ENCODE peak calls at places on chromosomes 1 and 21, in seven cellular contexts. J is ovary, W is sigmoid colon, V is testis, I is body of pancreas, Y is stomach, E is adrenal gland. U is an unnamed sample.

GRCh38 chr1:180484490-180484889 is 17.9 kb downstream of the ACBD6 start:
- DNase-seq in E (no peak), W (no peak), V (no peak), Y (no peak), J (no peak), I (no peak), U (no peak)

GRCh38 chr1:61433646-61434045 is 291.3 kb downstream of the TM2D1 start:
- DNase-seq in Y (no peak), J (no peak), I (no peak), E (no peak), V (no peak), W (no peak), U (no peak)

GRCh38 chr1:162548170-162548569 is 13.4 kb upstream of the UAP1 start:
- DNase-seq in W (peak; percentile 91), I (no peak), V (peak; percentile 69), J (no peak), E (no peak), Y (no peak), U (no peak)

GRCh38 chr1:17507916-17508315 is 31.6 kb upstream of the ARHGEF10L start:
- DNase-seq in V (no peak), J (no peak), E (no peak), I (no peak), Y (no peak), W (no peak), U (no peak)

GRCh38 chr1:190957565-190957964 is 479.9 kb upstream of the BRINP3 start:
- DNase-seq in Y (no peak), V (no peak), W (no peak), E (no peak), I (no peak), J (no peak), U (no peak)

GRCh38 chr1:27342778-27343638 is 1.2 kb downstream of the SYTL1 start:
- DNase-seq in V (no peak), J (no peak), W (no peak), Y (peak; percentile 81), E (no peak), I (peak; percentile 81), U (peak; percentile 35)

GRCh38 chr1:64701886-64702285 is 43.0 kb upstream of the RAVER2 start:
- DNase-seq in I (no peak), Y (no peak), E (no peak), V (no peak), W (no peak), J (no peak), U (no peak)

GRCh38 chr1:32398401-32398800 is 4.2 kb upstream of the BSDC1 start:
- DNase-seq in E (no peak), J (no peak), W (no peak), V (no peak), Y (peak; percentile 0), I (no peak), U (no peak)

GRCh38 chr1:41420351-41420750 is 59.1 kb downstream of the FOXO6 start:
- DNase-seq in Y (no peak), V (no peak), E (no peak), J (no peak), I (no peak), W (no peak), U (no peak)

GRCh38 chr21:23886828-23887708 is 1720.2 kb downstream of the MRPL39 start:
- DNase-seq in I (no peak), Y (no peak), E (no peak), W (no peak), J (no peak), V (no peak), U (no peak)

GRCh38 chr1:30191154-30191702 is 532.2 kb downstream of the MATN1 start:
- DNase-seq in V (no peak), E (peak; percentile 80), W (no peak), Y (no peak), J (no peak), I (no peak), U (no peak)

GRCh38 chr1:162536511-162536910 is 25.0 kb upstream of the UAP1 start:
- DNase-seq in Y (no peak), I (no peak), W (no peak), E (no peak), V (no peak), J (no peak), U (no peak)

GRCh38 chr1:5877683-5878530 is 114.3 kb downstream of the NPHP4 start:
- DNase-seq in J (no peak), I (no peak), V (no peak), Y (no peak), E (no peak), W (no peak), U (no peak)

GRCh38 chr1:243642936-243643335 is 207.1 kb downstream of the AKT3 start:
- DNase-seq in V (no peak), J (no peak), E (no peak), I (no peak), W (no peak), Y (no peak), U (no peak)

GRCh38 chr21:20302084-20302483 is 696.1 kb upstream of the NCAM2 start:
- DNase-seq in W (no peak), V (no peak), Y (no peak), E (no peak), J (no peak), I (no peak), U (no peak)

GRCh38 chr1:165597883-165598675 is 33.0 kb upstream of the MGST3 start:
- DNase-seq in Y (peak; percentile 97), E (peak; percentile 97), I (peak; percentile 99), J (peak; percentile 94), V (peak; percentile 99), W (peak; percentile 98), U (peak; percentile 99)
- TF ChIP-seq POLR2A in Y (no peak), E (no peak), I (peak; percentile 78), J (no peak), V (no peak), W (no peak), U (no peak)

DNA sequence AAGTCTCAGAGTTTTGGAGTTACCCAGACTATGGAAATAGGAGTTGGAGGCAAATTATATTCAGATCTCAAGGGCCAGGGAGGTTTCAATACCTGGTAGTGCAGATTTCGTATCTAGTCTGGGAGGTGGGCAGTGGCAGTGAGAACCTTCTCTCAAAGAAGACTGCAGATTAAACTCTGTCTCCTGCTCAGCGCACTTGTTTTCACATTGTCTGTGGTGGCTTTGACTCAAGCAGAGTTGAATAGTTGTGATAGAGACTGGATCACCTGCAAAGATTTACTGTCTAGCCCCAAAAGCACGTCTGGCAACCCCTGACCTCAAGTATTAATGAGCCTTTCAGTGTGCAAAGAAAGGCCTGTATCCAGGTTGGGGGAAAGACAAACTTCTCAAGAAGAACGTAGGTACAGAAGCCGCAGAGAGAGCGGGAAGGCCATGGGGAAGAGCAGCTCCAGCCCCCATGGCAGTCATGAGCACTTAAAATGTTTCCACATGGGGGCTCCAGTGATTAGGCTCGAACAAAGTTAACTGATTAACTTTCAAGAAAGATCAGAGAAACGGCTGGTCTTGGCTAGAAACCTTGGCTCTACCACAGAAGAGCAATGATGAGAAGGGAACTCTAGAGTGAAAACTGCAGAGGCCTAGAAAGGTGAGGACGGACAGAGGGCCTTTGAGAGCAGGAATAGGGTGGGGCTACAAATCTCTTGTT is 15.3 kb downstream of the HENMT1 start:
- DNase-seq in W (no peak), V (no peak), E (no peak), I (no peak), J (no peak), Y (no peak), U (no peak)
- TF ChIP-seq CTCF in W (no peak), V (no peak), E (no peak), I (no peak), J (no peak), Y (no peak), U (no peak)

GRCh38 chr21:44057960-44058651 is 46.0 kb downstream of the TRAPPC10 start:
- DNase-seq in V (no peak), J (no peak), W (no peak), E (no peak), I (no peak), Y (no peak), U (no peak)
- TF ChIP-seq POLR2A in V (no peak), J (no peak), W (no peak), E (no peak), I (no peak), Y (no peak), U (no peak)

DNA sequence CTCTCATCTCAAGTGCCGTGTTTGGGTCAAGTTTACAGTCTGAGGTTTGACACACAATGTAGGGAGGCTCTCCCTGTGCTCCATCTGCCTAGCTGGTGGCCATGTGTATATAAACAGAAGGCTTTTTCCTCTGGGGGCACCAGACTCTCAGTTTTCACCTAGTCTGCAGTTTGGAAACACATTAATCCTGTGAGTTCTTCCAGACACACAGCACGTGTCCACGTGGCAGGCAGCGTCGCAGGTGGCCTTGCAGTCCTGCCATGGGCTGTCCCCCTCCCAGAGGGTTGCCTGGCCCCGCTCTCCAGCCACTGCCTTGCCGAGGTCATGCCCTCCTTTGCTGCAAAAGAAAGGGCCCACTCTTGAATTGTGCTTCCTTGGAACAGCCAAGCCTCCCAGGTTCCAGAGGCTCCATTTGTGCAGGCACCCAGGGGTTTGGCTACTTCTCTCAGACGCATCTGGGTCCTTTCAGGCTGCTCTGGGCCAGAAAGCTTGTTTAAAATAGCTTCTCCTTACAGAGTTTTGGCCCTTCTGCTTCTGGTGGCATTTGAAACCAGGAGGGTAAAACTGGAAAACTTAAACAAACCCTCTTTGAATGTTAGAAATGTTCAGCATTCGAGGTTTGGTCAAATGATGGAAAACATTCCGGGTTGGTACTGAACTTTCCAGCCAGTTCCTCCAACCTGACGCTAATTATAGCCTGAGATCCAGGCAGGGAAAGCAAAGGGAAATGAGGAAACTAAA is 4.4 kb upstream of the RUNX1 start:
- DNase-seq in E (no peak), I (peak; percentile 7), J (no peak), Y (no peak), V (no peak), W (peak; percentile 77), U (no peak)
- TF ChIP-seq CTCF in E (no peak), I (no peak), J (no peak), Y (no peak), V (no peak), W (no peak), U (no peak)

DNA sequence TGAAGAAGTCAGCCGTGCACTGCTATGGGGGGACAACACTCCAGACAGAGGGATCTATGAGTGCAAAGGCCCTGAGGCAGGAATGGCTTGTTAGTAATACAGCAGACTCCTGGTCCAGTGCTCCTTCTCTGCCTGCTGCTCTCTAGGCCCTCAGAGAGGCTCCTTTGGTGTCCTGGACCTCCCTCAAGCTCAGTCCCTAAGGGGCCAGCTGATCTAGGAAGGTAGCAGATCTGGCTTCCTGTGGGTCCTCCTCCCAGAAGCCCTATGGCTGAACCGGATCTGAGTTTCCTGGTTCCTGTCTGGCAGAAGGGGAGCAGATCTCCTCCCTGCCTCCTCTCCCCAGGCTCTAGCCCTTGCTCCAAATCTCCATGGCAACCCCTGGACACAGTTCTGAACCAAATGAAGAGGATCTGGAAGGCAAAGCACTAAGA is at the start of gene LDLRAD2:
- DNase-seq in I (no peak), E (no peak), V (no peak), J (no peak), Y (no peak), W (no peak), U (no peak)
- TF ChIP-seq POLR2A in I (no peak), E (no peak), V (no peak), J (no peak), Y (no peak), W (no peak), U (no peak)